ENCODE peak calls at places on chromosomes 2 and 18, in seven cellular contexts. J is heart left ventricle, U is IMR-90, I is K562, W is stomach, N is tibial nerve, D is breast epithelium. S is an unnamed sample.

GRCh38 chr2:73986085-73986680 is 1.5 kb downstream of the TET3 start:
- DNase-seq in J (no peak), U (no peak), I (no peak), W (peak; percentile 40), N (no peak), D (no peak), S (no peak)

GRCh38 chr2:72146357-72147302 is 1.0 kb downstream of the CYP26B1 start:
- DNase-seq in J (peak; percentile 6), U (no peak), I (no peak), W (peak; percentile 25), N (peak; percentile 3), D (peak; percentile 49), S (no peak)

GRCh38 chr2:30436859-30437435 is 10.1 kb upstream of the LCLAT1 start:
- DNase-seq in J (no peak), U (no peak), I (no peak), W (no peak), N (no peak), D (no peak), S (no peak)

GRCh38 chr2:226979004-226979403 is 143.2 kb downstream of the RHBDD1 start:
- DNase-seq in J (no peak), U (no peak), I (peak; percentile 20), W (no peak), N (no peak), D (no peak), S (no peak)

GRCh38 chr2:161418715-161419337 is 2.7 kb downstream of the TBR1 start:
- DNase-seq in J (no peak), U (peak; percentile 10), I (no peak), W (no peak), N (no peak), D (no peak), S (no peak)

GRCh38 chr2:238233625-238234024 is 6.2 kb downstream of the HES6 start:
- DNase-seq in J (no peak), U (no peak), I (no peak), W (no peak), N (no peak), D (no peak), S (no peak)

GRCh38 chr18:36711813-36712444 is 116.9 kb downstream of the TPGS2 start:
- DNase-seq in J (peak; percentile 50), U (peak; percentile 94), I (no peak), W (no peak), N (no peak), D (no peak), S (peak; percentile 22)

GRCh38 chr2:24262571-24262970 is 87.7 kb downstream of the FAM228A start:
- DNase-seq in J (no peak), U (peak; percentile 18), I (no peak), W (no peak), N (no peak), D (no peak), S (no peak)

GRCh38 chr2:2721296-2721835 is 390.3 kb upstream of the MYT1L start:
- DNase-seq in J (no peak), U (no peak), I (no peak), W (no peak), N (no peak), D (no peak), S (no peak)

GRCh38 chr2:230925879-230926765 is 1.1 kb upstream of the GPR55 start:
- DNase-seq in J (no peak), U (no peak), I (no peak), W (peak; percentile 11), N (no peak), D (no peak), S (no peak)

GRCh38 chr18:7512326-7512725 is 54.8 kb upstream of the PTPRM start:
- DNase-seq in J (no peak), U (no peak), I (no peak), W (no peak), N (no peak), D (no peak), S (no peak)

GRCh38 chr18:61887838-61888237 is 5.0 kb downstream of the RNF152 start:
- DNase-seq in J (no peak), U (no peak), I (no peak), W (no peak), N (no peak), D (no peak), S (no peak)

GRCh38 chr2:114862234-114862633 is 419.8 kb downstream of the DPP10 start:
- DNase-seq in J (no peak), U (no peak), I (no peak), W (no peak), N (no peak), D (no peak), S (no peak)

GRCh38 chr2:23694058-23695045 is 232.6 kb downstream of the ATAD2B start:
- DNase-seq in J (no peak), U (no peak), I (no peak), W (no peak), N (no peak), D (peak; percentile 45), S (no peak)

GRCh38 chr2:126858013-126858412 is 40.7 kb upstream of the TEX51 start:
- DNase-seq in J (no peak), U (no peak), I (no peak), W (no peak), N (no peak), D (no peak), S (no peak)

GRCh38 chr2:74735544-74735943 is 81.5 kb downstream of the SEMA4F start:
- DNase-seq in J (no peak), U (no peak), I (no peak), W (no peak), N (no peak), D (no peak), S (no peak)

GRCh38 chr2:2901384-2902345 is 476.0 kb downstream of the EIPR1 start:
- DNase-seq in J (no peak), U (no peak), I (no peak), W (no peak), N (no peak), D (no peak), S (no peak)

GRCh38 chr2:197571622-197572271 is 55.9 kb downstream of the MOB4 start:
- DNase-seq in J (no peak), U (peak; percentile 56), I (no peak), W (no peak), N (no peak), D (no peak), S (peak; percentile 13)

GRCh38 chr2:149167941-149168340 is 129.4 kb downstream of the LYPD6B start:
- DNase-seq in J (no peak), U (no peak), I (no peak), W (no peak), N (no peak), D (no peak), S (no peak)

DNA sequence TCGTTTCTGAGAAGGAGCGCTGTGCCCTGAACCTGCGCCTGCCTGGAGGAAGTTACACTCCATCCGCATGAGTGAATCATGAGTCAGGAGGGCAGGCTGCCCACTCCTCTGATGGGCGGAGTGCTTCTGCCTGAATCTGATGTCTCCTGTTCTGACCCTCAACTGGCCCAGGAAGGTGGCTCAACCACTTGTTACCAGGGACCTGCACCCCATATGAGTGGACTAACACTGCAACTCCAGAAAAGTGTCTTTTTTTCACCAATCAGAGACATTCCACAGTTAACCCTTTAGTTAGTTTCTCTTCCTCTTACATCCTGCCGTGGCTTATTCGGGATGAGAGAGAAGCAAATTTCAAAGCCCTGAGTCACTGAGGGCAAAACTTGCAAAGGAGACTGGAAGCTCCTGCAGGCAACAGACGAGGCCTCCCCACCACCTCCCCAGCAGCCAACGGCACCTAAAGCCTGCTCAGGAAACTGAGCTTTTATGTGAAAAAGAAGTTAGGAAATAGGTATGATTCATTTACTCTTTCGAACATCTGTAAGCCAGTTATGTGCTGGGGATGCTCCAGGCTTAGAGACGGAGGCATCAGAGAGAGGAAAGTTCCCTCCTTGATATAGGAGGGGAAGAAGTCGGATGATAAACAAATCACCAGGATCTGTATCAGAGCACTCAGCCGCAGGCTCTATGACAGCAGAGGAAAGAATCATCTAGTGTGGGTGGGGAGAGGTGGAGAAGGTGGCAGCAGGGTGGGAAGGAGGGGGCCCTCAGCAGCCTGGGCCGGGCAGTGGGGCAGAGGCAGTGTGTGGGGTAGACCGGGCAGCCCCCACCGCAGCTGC is 31.0 kb downstream of the MBP start:
- DNase-seq in J (peak; percentile 73), U (peak; percentile 97), I (no peak), W (peak; percentile 76), N (peak; percentile 85), D (no peak), S (peak; percentile 38)
- TF ChIP-seq POLR2A in J (no peak), U (peak; percentile 41), I (no peak), W (no peak), N (no peak), D (no peak), S (no peak)

GRCh38 chr2:234835738-234836137 is 116.1 kb upstream of the SH3BP4 start:
- DNase-seq in J (no peak), U (no peak), I (no peak), W (no peak), N (no peak), D (no peak), S (no peak)
- TF ChIP-seq POLR2A in J (no peak), U (no peak), I (no peak), W (no peak), N (no peak), D (no peak), S (no peak)

GRCh38 chr2:28201711-28202180 is 190.9 kb upstream of the FOSL2 start:
- DNase-seq in J (no peak), U (no peak), I (no peak), W (no peak), N (peak; percentile 27), D (no peak), S (no peak)
- TF ChIP-seq POLR2A in J (no peak), U (no peak), I (no peak), W (no peak), N (no peak), D (no peak), S (no peak)

DNA sequence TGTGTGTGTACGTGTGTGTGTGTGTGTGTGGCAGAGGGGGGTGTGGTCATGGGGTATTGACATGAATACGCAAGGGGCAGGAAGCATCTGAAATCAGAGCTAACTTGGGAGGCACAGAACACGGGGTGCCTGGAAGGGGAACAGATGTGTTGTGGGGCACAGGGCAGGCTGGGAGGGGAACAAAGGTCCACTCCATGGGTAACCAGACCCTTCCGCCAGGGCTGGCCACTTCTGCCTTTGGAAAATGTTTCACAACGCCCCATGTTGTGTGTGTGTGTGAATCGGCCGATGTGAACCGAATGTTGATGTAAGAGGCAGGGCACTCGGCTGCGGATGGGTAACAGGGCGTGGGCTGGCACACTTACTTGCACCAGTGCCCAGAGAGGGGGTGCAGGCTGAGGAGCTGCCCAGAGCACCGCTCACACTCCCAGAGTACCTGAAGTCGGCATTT is at the start of gene SLC11A1:
- DNase-seq in J (no peak), U (no peak), I (no peak), W (peak; percentile 50), N (peak; percentile 72), D (no peak), S (no peak)
- TF ChIP-seq POLR2A in J (peak; percentile 25), U (no peak), I (no peak), W (no peak), N (peak; percentile 26), D (no peak), S (no peak)

S was measured in H54.